ENCODE peak calls at places on chromosome 14, in four cellular contexts. W is mammary epithelial cell, V is H9, C is OCI-LY7. A is an unnamed sample.

GRCh38 chr14:71588028-71588427 is 344.2 kb upstream of the RGS6 start:
- DNase-seq in C (no peak), V (no peak), W (no peak), A (no peak)

GRCh38 chr14:101223147-101223546 is 319.6 kb upstream of the RTL1 start:
- DNase-seq in V (peak; percentile 62), W (no peak), C (no peak), A (no peak)

GRCh38 chr14:103140316-103141109 is 17.3 kb downstream of the TNFAIP2 start:
- DNase-seq in W (peak; percentile 18), V (no peak), C (peak; percentile 98), A (peak; percentile 61)

GRCh38 chr14:40273417-40273816 is 841.2 kb upstream of the FBXO33 start:
- DNase-seq in V (no peak), C (no peak), W (no peak), A (no peak)

GRCh38 chr14:95871531-95871930 is 5.1 kb upstream of the TUNAR start:
- DNase-seq in C (no peak), V (no peak), W (no peak), A (no peak)

GRCh38 chr14:55450987-55451386 is 10.6 kb upstream of the TBPL2 start:
- DNase-seq in V (no peak), C (no peak), W (no peak), A (no peak)

GRCh38 chr14:29926701-29927595 is 699 bp downstream of the PRKD1 start:
- DNase-seq in V (peak; percentile 53), C (no peak), W (peak; percentile 50), A (no peak)

GRCh38 chr14:100677925-100678765 is 48.5 kb upstream of the DLK1 start:
- DNase-seq in C (no peak), W (no peak), V (no peak), A (no peak)

GRCh38 chr14:31307198-31307597 is 99.6 kb upstream of the HECTD1 start:
- DNase-seq in V (no peak), W (no peak), C (no peak), A (no peak)

GRCh38 chr14:99262977-99263448 is 9.0 kb downstream of the BCL11B start:
- DNase-seq in C (no peak), V (no peak), W (no peak), A (no peak)

GRCh38 chr14:78705989-78706388 is 535.8 kb downstream of the NRXN3 start:
- DNase-seq in V (no peak), C (no peak), W (no peak), A (no peak)

GRCh38 chr14:73231874-73232851 is 5.1 kb upstream of the PAPLN start:
- DNase-seq in V (peak; percentile 91), W (no peak), C (peak; percentile 57), A (peak; percentile 87)

GRCh38 chr14:71720978-71721624 is 211.1 kb upstream of the RGS6 start:
- DNase-seq in V (peak; percentile 73), C (peak; percentile 30), W (peak; percentile 86), A (peak; percentile 83)

GRCh38 chr14:53953002-53953827 is 3.4 kb downstream of the BMP4 start:
- DNase-seq in W (peak; percentile 59), V (peak; percentile 86), C (no peak), A (no peak)

GRCh38 chr14:102929349-102930137 is 7.1 kb downstream of the AMN start:
- DNase-seq in W (no peak), C (no peak), V (no peak), A (no peak)

GRCh38 chr14:69354383-69355154 is 43.5 kb downstream of the ERH start:
- DNase-seq in W (peak; percentile 64), V (no peak), C (peak; percentile 86), A (peak; percentile 64)

GRCh38 chr14:105064721-105065143 is 498 bp downstream of the GPR132 start:
- DNase-seq in W (no peak), C (no peak), V (peak; percentile 52), A (no peak)

GRCh38 chr14:103688906-103689902 is 26.0 kb downstream of the XRCC3 start:
- DNase-seq in W (no peak), C (peak; percentile 75), V (no peak), A (peak; percentile 93)

GRCh38 chr14:98243332-98243731 is 1028.7 kb downstream of the BCL11B start:
- DNase-seq in V (no peak), W (no peak), C (no peak), A (no peak)

GRCh38 chr14:68978550-68978911 is 571 bp downstream of the ACTN1 start:
- DNase-seq in W (peak; percentile 43), V (peak; percentile 78), C (no peak), A (peak; percentile 48)

GRCh38 chr14:50825307-50825706 is 5.7 kb downstream of the NIN start:
- DNase-seq in V (no peak), C (no peak), W (no peak), A (no peak)
- H3K4me2 ChIP-seq in V (no peak overlapping the region), C (peak overlapping the region; percentile 94), W (no peak overlapping the region), A (peak overlapping the region; percentile 78)

GRCh38 chr14:57634335-57634734 is 140.7 kb upstream of the CCDC198 start:
- DNase-seq in W (no peak), V (no peak), C (no peak), A (no peak)

GRCh38 chr14:57641776-57642175 is 148.1 kb upstream of the CCDC198 start:
- DNase-seq in W (no peak), V (no peak), C (no peak), A (no peak)

GRCh38 chr14:57632649-57633048 is 139.0 kb upstream of the CCDC198 start:
- DNase-seq in C (no peak), V (no peak), W (no peak), A (peak; percentile 43)

DNA sequence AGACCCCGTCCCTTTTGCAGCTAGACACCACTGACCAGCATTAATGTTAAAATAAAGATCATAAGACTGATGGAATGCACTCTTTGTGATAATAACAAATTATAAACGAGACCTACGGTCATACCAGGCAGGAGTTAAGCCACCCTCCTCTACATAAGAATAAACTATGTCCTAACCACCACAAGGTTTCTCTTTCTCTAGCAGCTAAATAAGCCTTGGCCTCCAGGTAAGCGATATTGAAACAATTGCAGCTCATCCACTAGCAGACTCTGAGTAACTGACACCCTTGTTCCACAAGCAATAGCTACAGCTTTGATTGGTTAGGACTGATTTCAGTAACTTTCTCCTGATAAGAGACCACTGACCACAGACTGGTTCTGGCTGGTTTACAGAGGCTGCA is 144.2 kb upstream of the CCDC198 start:
- DNase-seq in C (no peak), W (no peak), V (no peak), A (no peak)
- H3K4me2 ChIP-seq in C (no peak overlapping the region), W (no peak overlapping the region), V (no peak overlapping the region), A (no peak overlapping the region)

GRCh38 chr14:75333523-75334190 is 55.0 kb downstream of the FOS start:
- DNase-seq in V (no peak), W (no peak), C (no peak), A (no peak)
- H3K4me2 ChIP-seq in V (no peak overlapping the region), W (no peak overlapping the region), C (peak overlapping the region; percentile 3), A (no peak overlapping the region)

GRCh38 chr14:49858383-49858782 is 5.8 kb upstream of the NEMF start:
- DNase-seq in W (no peak), V (no peak), C (peak; percentile 54), A (peak; percentile 77)
- H3K4me2 ChIP-seq in W (no peak overlapping the region), V (no peak overlapping the region), C (peak overlapping the region; percentile 60), A (no peak overlapping the region)

GRCh38 chr14:34013714-34014055 is 62.8 kb upstream of the EGLN3 start:
- DNase-seq in V (no peak), C (no peak), W (no peak), A (no peak)
- H3K4me2 ChIP-seq in V (no peak overlapping the region), C (no peak overlapping the region), W (no peak overlapping the region), A (no peak overlapping the region)